ENCODE peak calls at places on chromosomes 2 and 18, in seven cellular contexts. One of them, this sample, is unnamed.
A peak's percentile ranks its signal among the peaks of the same experiment; 100 is the strongest.

GRCh38 chr2:225041871-225042799 is at the start of gene DOCK10:
- DNase-seq in cardiac fibroblast: peak; percentile 58
- DNase-seq in HCT116: no peak
- DNase-seq in ovary: peak; percentile 73
- DNase-seq in kidney epithelial cell: no peak
- DNase-seq in PC-9: peak; percentile 57
- DNase-seq in OCI-LY7: peak; percentile 66
- DNase-seq in this sample: peak; percentile 66

GRCh38 chr2:95232232-95232631 is 24.9 kb downstream of the ZNF892 start:
- DNase-seq in ovary: no peak
- DNase-seq in HCT116: no peak
- DNase-seq in cardiac fibroblast: no peak
- DNase-seq in kidney epithelial cell: no peak
- DNase-seq in OCI-LY7: no peak
- DNase-seq in PC-9: peak; percentile 32
- DNase-seq in this sample: no peak

GRCh38 chr2:200490001-200490400 is 19.9 kb downstream of the KCTD18 start:
- DNase-seq in OCI-LY7: no peak
- DNase-seq in cardiac fibroblast: no peak
- DNase-seq in HCT116: no peak
- DNase-seq in ovary: no peak
- DNase-seq in PC-9: no peak
- DNase-seq in kidney epithelial cell: no peak
- DNase-seq in this sample: no peak

GRCh38 chr18:44897445-44898215 is 216.9 kb downstream of the SETBP1 start:
- DNase-seq in OCI-LY7: no peak
- DNase-seq in PC-9: no peak
- DNase-seq in cardiac fibroblast: no peak
- DNase-seq in kidney epithelial cell: no peak
- DNase-seq in ovary: no peak
- DNase-seq in HCT116: no peak
- DNase-seq in this sample: no peak

GRCh38 chr2:188957646-188958045 is 16.5 kb upstream of the COL3A1 start:
- DNase-seq in ovary: no peak
- DNase-seq in OCI-LY7: no peak
- DNase-seq in kidney epithelial cell: no peak
- DNase-seq in HCT116: no peak
- DNase-seq in cardiac fibroblast: no peak
- DNase-seq in PC-9: no peak
- DNase-seq in this sample: no peak

GRCh38 chr2:169136885-169137534 is 67.6 kb downstream of the DHRS9 start:
- DNase-seq in kidney epithelial cell: no peak
- DNase-seq in HCT116: no peak
- DNase-seq in cardiac fibroblast: peak; percentile 68
- DNase-seq in ovary: no peak
- DNase-seq in OCI-LY7: no peak
- DNase-seq in PC-9: no peak
- DNase-seq in this sample: no peak

GRCh38 chr2:16121986-16122390 is 181.6 kb downstream of the MYCN start:
- DNase-seq in HCT116: no peak
- DNase-seq in kidney epithelial cell: no peak
- DNase-seq in OCI-LY7: no peak
- DNase-seq in PC-9: no peak
- DNase-seq in ovary: no peak
- DNase-seq in cardiac fibroblast: no peak
- DNase-seq in this sample: no peak

GRCh38 chr2:241105641-241106040 is 3.6 kb upstream of the MTERF4 start:
- DNase-seq in ovary: no peak
- DNase-seq in cardiac fibroblast: no peak
- DNase-seq in kidney epithelial cell: no peak
- DNase-seq in OCI-LY7: no peak
- DNase-seq in HCT116: no peak
- DNase-seq in PC-9: no peak
- DNase-seq in this sample: no peak

GRCh38 chr2:188853307-188853706 is 120.9 kb upstream of the COL3A1 start:
- DNase-seq in cardiac fibroblast: peak; percentile 94
- DNase-seq in kidney epithelial cell: no peak
- DNase-seq in OCI-LY7: no peak
- DNase-seq in PC-9: no peak
- DNase-seq in ovary: no peak
- DNase-seq in HCT116: no peak
- DNase-seq in this sample: no peak

GRCh38 chr2:101041413-101041812 is 39.3 kb downstream of the RPL31 start:
- DNase-seq in ovary: no peak
- DNase-seq in cardiac fibroblast: peak; percentile 34
- DNase-seq in kidney epithelial cell: no peak
- DNase-seq in OCI-LY7: no peak
- DNase-seq in PC-9: no peak
- DNase-seq in HCT116: no peak
- DNase-seq in this sample: no peak

GRCh38 chr2:162890690-162891311 is 52.2 kb upstream of the KCNH7 start:
- DNase-seq in PC-9: peak; percentile 0
- DNase-seq in HCT116: peak; percentile 49
- DNase-seq in OCI-LY7: peak; percentile 40
- DNase-seq in cardiac fibroblast: peak; percentile 72
- DNase-seq in ovary: no peak
- DNase-seq in kidney epithelial cell: peak; percentile 18
- DNase-seq in this sample: peak; percentile 13

GRCh38 chr2:47636596-47636995 is 146.3 kb upstream of the MSH6 start:
- DNase-seq in OCI-LY7: no peak
- DNase-seq in cardiac fibroblast: no peak
- DNase-seq in kidney epithelial cell: no peak
- DNase-seq in PC-9: no peak
- DNase-seq in HCT116: no peak
- DNase-seq in ovary: no peak
- DNase-seq in this sample: no peak

GRCh38 chr18:55732227-55733106 is 144.5 kb upstream of the TCF4 start:
- DNase-seq in OCI-LY7: no peak
- DNase-seq in PC-9: no peak
- DNase-seq in kidney epithelial cell: no peak
- DNase-seq in ovary: no peak
- DNase-seq in cardiac fibroblast: peak; percentile 77
- DNase-seq in HCT116: no peak
- DNase-seq in this sample: no peak

GRCh38 chr2:94880507-94880906 is 9.3 kb downstream of the TEKT4 start:
- DNase-seq in PC-9: no peak
- DNase-seq in OCI-LY7: no peak
- DNase-seq in kidney epithelial cell: no peak
- DNase-seq in cardiac fibroblast: no peak
- DNase-seq in HCT116: no peak
- DNase-seq in ovary: no peak
- DNase-seq in this sample: no peak

GRCh38 chr2:39778775-39779751 is at the start of gene THUMPD2:
- DNase-seq in HCT116: peak; percentile 42
- DNase-seq in cardiac fibroblast: peak; percentile 80
- DNase-seq in PC-9: peak; percentile 68
- DNase-seq in ovary: peak; percentile 84
- DNase-seq in OCI-LY7: peak; percentile 87
- DNase-seq in kidney epithelial cell: no peak
- DNase-seq in this sample: peak; percentile 86
- TF ChIP-seq CTCF in HCT116: no peak
- TF ChIP-seq CTCF in cardiac fibroblast: no peak
- TF ChIP-seq CTCF in PC-9: no peak
- TF ChIP-seq CTCF in ovary: no peak
- TF ChIP-seq CTCF in OCI-LY7: no peak
- TF ChIP-seq CTCF in kidney epithelial cell: no peak
- TF ChIP-seq CTCF in this sample: no peak

GRCh38 chr18:70075906-70076305 is 128.2 kb upstream of the CD226 start:
- DNase-seq in kidney epithelial cell: no peak
- DNase-seq in cardiac fibroblast: peak; percentile 6
- DNase-seq in HCT116: no peak
- DNase-seq in PC-9: no peak
- DNase-seq in OCI-LY7: no peak
- DNase-seq in ovary: no peak
- DNase-seq in this sample: no peak
- TF ChIP-seq CTCF in kidney epithelial cell: no peak
- TF ChIP-seq CTCF in cardiac fibroblast: peak; percentile 19
- TF ChIP-seq CTCF in HCT116: no peak
- TF ChIP-seq CTCF in PC-9: no peak
- TF ChIP-seq CTCF in OCI-LY7: no peak
- TF ChIP-seq CTCF in ovary: no peak
- TF ChIP-seq CTCF in this sample: no peak

GRCh38 chr2:37281916-37282315 is 42.7 kb downstream of the PRKD3 start:
- DNase-seq in ovary: no peak
- DNase-seq in OCI-LY7: no peak
- DNase-seq in kidney epithelial cell: no peak
- DNase-seq in cardiac fibroblast: no peak
- DNase-seq in PC-9: no peak
- DNase-seq in HCT116: no peak
- DNase-seq in this sample: no peak
- TF ChIP-seq CTCF in ovary: no peak
- TF ChIP-seq CTCF in OCI-LY7: peak; percentile 66
- TF ChIP-seq CTCF in kidney epithelial cell: no peak
- TF ChIP-seq CTCF in cardiac fibroblast: peak; percentile 0
- TF ChIP-seq CTCF in PC-9: no peak
- TF ChIP-seq CTCF in HCT116: peak; percentile 29
- TF ChIP-seq CTCF in this sample: no peak

GRCh38 chr2:226813148-226813701 is 13.6 kb upstream of the IRS1 start:
- DNase-seq in ovary: no peak
- DNase-seq in kidney epithelial cell: no peak
- DNase-seq in PC-9: no peak
- DNase-seq in OCI-LY7: peak; percentile 60
- DNase-seq in HCT116: no peak
- DNase-seq in cardiac fibroblast: no peak
- DNase-seq in this sample: peak; percentile 22
- TF ChIP-seq CTCF in ovary: no peak
- TF ChIP-seq CTCF in kidney epithelial cell: peak; percentile 60
- TF ChIP-seq CTCF in PC-9: peak; percentile 24
- TF ChIP-seq CTCF in OCI-LY7: peak; percentile 91
- TF ChIP-seq CTCF in HCT116: peak; percentile 64
- TF ChIP-seq CTCF in cardiac fibroblast: peak; percentile 70
- TF ChIP-seq CTCF in this sample: peak; percentile 47

DNA sequence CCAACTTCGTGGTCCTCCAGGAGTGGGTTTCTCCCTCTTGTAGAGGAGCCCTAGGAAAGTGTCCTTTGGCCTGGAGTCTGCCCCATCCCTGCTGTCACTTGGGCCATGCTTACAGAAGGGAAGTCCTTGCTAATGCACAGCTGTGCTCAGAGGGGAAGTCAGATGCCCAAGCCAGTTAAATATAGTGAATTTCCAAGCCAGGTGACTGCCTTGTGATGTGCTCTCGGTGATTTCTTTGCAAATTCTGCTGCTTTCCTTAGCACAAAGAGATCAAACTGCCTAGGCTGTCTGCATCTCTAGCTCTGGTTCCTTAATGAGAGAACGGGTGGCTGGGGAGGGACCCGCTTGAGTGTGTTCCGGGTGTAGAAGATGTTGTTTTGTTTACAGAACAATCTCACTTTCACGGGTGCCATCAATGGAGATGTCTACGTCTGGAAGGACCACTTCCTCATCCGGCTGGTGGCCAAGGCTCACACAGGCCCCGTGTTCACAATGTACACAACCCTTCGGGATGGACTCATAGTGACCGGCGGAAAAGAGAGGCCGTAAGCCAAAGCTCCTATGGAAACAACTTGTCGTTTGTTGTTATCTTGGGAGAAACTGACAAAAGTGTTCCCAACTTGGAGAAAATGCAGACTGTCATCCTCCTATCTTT is 91.4 kb downstream of the RTN4 start:
- DNase-seq in ovary: no peak
- DNase-seq in kidney epithelial cell: no peak
- DNase-seq in cardiac fibroblast: no peak
- DNase-seq in HCT116: no peak
- DNase-seq in OCI-LY7: peak; percentile 11
- DNase-seq in PC-9: no peak
- DNase-seq in this sample: no peak
- TF ChIP-seq CTCF in ovary: no peak
- TF ChIP-seq CTCF in kidney epithelial cell: no peak
- TF ChIP-seq CTCF in cardiac fibroblast: no peak
- TF ChIP-seq CTCF in HCT116: no peak
- TF ChIP-seq CTCF in OCI-LY7: no peak
- TF ChIP-seq CTCF in PC-9: no peak
- TF ChIP-seq CTCF in this sample: no peak

This sample was measured in GM13976.